ENCODE peak calls at places on chromosomes 4 and X, in four cellular contexts. X is trophoblast cell, Q is GM06990, P is breast epithelium. D is an unnamed sample. For H3K36me3, the result is how much of the 10 kb centered on the place peaks cover.

GRCh38 chr4:5931526-5931925 is 38.6 kb upstream of the CRMP1 start:
- DNase-seq in X (no peak), Q (no peak), P (no peak), D (no peak)

GRCh38 chr4:121888134-121888533 is 17.9 kb upstream of the BBS7 start:
- DNase-seq in X (no peak), Q (no peak), P (no peak), D (no peak)

GRCh38 chr4:94924566-94924965 is 166.8 kb downstream of the BMPR1B start:
- DNase-seq in X (no peak), Q (no peak), P (no peak), D (no peak)

GRCh38 chr4:39662683-39663082 is 24.0 kb upstream of the SMIM14 start:
- DNase-seq in X (no peak), Q (no peak), P (no peak), D (no peak)

GRCh38 chr4:41645716-41646115 is 102.8 kb downstream of the PHOX2B start:
- DNase-seq in X (peak), Q (no peak), P (no peak), D (no peak)

GRCh38 chrX:20205927-20206708 is 60.6 kb downstream of the RPS6KA3 start:
- DNase-seq in X (no peak), Q (peak), P (no peak), D (no peak)

GRCh38 chr4:118112647-118113046 is 78.4 kb downstream of the NDST3 start:
- DNase-seq in X (no peak), Q (no peak), P (no peak), D (peak)

GRCh38 chrX:1391370-1391706 is 575 bp downstream of the SLC25A6 start:
- DNase-seq in X (peak), Q (no peak), P (no peak), D (no peak)

GRCh38 chr4:83852085-83852451 is 316.2 kb downstream of the GPAT3 start:
- DNase-seq in X (no peak), Q (no peak), P (no peak), D (peak)

GRCh38 chrX:137575596-137576255 is 9.8 kb downstream of the ZIC3 start:
- DNase-seq in X (no peak), Q (no peak), P (no peak), D (no peak)

GRCh38 chr4:156374069-156374468 is 420.4 kb upstream of the CTSO start:
- DNase-seq in X (no peak), Q (no peak), P (no peak), D (no peak)

GRCh38 chr4:15293678-15294077 is 134.2 kb upstream of the C1QTNF7 start:
- DNase-seq in X (no peak), Q (no peak), P (no peak), D (no peak)

GRCh38 chrX:21958187-21958586 is 17.7 kb downstream of the SMS start:
- DNase-seq in X (no peak), Q (no peak), P (no peak), D (no peak)

GRCh38 chr4:123833156-123833555 is 436.6 kb downstream of the SPRY1 start:
- DNase-seq in X (peak), Q (no peak), P (no peak), D (no peak)

GRCh38 chrX:28586891-28587635 is at the start of gene IL1RAPL1:
- DNase-seq in X (no peak), Q (no peak), P (no peak), D (peak)

GRCh38 chr4:17010426-17011087 is 112.1 kb upstream of the LDB2 start:
- DNase-seq in X (no peak), Q (no peak), P (no peak), D (no peak)

GRCh38 chr4:76194325-76194724 is 19.3 kb downstream of the SCARB2 start:
- DNase-seq in X (peak), Q (no peak), P (no peak), D (no peak)

DNA sequence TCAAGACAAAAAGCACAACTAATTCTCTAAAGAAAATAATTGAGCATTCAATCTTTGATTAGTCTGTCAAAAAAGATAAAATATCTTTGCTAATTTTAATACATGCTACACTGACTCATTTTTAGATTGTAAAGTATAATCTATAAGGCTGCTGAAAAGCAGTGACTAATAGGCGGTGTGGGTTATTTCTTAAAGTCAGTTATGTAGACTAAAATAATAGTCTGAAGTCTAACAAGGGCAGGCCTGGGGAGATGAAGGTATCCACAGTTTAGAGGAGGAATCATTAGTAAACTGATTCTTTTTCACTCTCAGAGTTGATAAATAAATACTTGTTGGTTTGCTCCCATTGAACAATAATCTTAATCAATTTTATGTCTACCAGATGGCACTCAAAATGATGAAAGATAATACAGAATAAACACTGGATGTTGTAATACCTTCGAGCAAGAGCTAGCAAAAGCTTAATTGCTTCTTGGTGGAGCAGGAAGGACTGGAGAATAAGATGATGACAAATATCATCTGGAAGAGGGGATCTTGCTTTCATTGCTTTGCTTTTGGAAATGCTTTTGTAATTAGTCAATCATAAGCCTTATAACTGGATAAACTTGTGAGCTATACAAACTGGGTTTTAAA is 61.6 kb downstream of the TMEM150C start:
- DNase-seq in X (no peak), Q (no peak), P (no peak), D (no peak)
- H3K4me3 ChIP-seq in X (no peak), Q (no peak), P (no peak), D (no peak)

GRCh38 chr4:7021930-7022658 is 21.1 kb upstream of the TADA2B start:
- DNase-seq in X (peak), Q (no peak), P (peak), D (peak)
- H3K36me3 ChIP-seq in X (under half), Q (under half), P (under half), D (under half)

GRCh38 chrX:109498434-109498833 is 16.5 kb upstream of the GUCY2F start:
- DNase-seq in X (no peak), Q (no peak), P (no peak), D (no peak)
- H3K4me3 ChIP-seq in X (no peak), Q (no peak), P (no peak), D (no peak)

GRCh38 chrX:24760601-24761000 is 66.9 kb downstream of the POLA1 start:
- DNase-seq in X (no peak), Q (no peak), P (no peak), D (no peak)

GRCh38 chrX:24761306-24761705 is 67.6 kb downstream of the POLA1 start:
- DNase-seq in X (no peak), Q (no peak), P (no peak), D (no peak)

GRCh38 chrX:24763989-24764388 is 70.3 kb downstream of the POLA1 start:
- DNase-seq in X (no peak), Q (no peak), P (no peak), D (no peak)

DNA sequence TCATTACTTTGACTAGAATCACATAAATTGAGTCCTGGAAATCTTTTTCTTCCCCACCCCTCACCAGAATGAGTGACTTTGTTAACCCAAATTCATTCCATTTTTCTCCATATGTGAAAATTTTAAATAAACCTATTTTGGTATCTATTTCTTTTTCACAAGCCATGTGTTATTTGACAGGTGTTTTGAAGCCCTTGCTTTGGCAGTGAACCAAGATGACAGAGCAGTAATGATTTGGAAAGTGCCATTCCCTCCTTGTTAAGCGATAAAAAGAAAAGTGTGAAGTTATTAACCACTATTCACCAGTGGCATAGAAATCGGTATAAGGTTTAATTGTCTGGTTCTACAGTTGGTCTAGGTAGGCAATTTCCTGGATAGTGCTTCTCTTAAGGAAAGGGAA is 66.1 kb downstream of the POLA1 start:
- DNase-seq in X (no peak), Q (no peak), P (no peak), D (no peak)
- H3K36me3 ChIP-seq in X (under half), Q (under half), P (under half), D (under half)

DNA sequence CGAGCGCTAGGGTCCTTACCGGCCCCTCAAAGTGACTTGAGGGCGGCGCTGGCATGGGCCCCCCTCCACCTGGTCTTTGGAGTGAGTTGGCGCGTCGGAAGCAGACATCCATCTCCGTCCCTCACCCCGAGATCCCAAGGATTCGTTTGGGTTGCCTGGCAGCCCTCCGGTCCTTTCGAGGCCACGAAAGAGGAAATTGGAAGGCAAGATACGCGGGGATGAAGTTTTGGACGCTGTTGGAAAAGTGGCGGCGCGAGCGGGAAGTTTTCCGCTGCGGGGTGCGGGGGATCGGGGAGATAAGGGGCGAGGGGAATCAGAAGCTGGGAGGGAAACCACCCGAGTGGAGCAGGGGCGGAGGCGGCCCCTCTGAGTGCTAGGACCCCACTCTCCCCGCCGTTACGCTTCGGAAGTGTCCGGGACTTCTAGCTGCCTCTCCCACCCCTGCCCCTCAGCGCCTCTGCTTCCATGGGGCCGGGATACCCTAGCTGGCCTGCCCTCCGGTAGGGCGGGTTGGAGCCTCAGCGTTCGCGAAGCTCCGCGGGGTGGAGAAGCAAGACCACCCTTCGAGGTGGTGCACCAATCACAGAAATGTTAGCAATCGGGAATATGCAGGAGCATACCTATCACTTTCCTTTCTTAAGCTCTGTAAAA is 57.8 kb downstream of the FRMPD3 start:
- DNase-seq in X (no peak), Q (no peak), P (no peak), D (no peak)
- H3K4me3 ChIP-seq in X (no peak), Q (no peak), P (peak), D (no peak)

GRCh38 chr4:56972832-56973231 is 4.6 kb downstream of the NOA1 start:
- DNase-seq in X (no peak), Q (no peak), P (no peak), D (no peak)
- H3K36me3 ChIP-seq in X (under half), Q (under half), P (under half), D (under half)

GRCh38 chr4:132123870-132124623 is 1025.0 kb upstream of the PCDH10 start:
- DNase-seq in X (no peak), Q (no peak), P (no peak), D (no peak)
- H3K4me3 ChIP-seq in X (no peak), Q (no peak), P (no peak), D (no peak)

D was measured in kidney epithelial cell.